ENCODE peak calls at places on chromosomes 11 and 22, in eight cellular contexts. One of them, this sample, is unnamed. For H3K4me1 and H3K27me3, the result is how much of the 10 kb centered on the place peaks cover.

GRCh38 chr11:33670250-33671011 is 30.2 kb downstream of the C11orf91 start:
- DNase-seq in heart right ventricle: no peak
- DNase-seq in fibroblast of lung: peak
- DNase-seq in left ventricle myocardium inferior: no peak
- DNase-seq in transverse colon: no peak
- DNase-seq in naive thymus-derived CD4-positive, alpha-beta T cell: no peak
- DNase-seq in IMR-90: peak
- DNase-seq in mesenchymal stem cell: peak
- DNase-seq in this sample: no peak

GRCh38 chr22:24723111-24723510 is 51.4 kb downstream of the PIWIL3 start:
- DNase-seq in heart right ventricle: no peak
- DNase-seq in fibroblast of lung: no peak
- DNase-seq in left ventricle myocardium inferior: no peak
- DNase-seq in transverse colon: no peak
- DNase-seq in naive thymus-derived CD4-positive, alpha-beta T cell: no peak
- DNase-seq in IMR-90: no peak
- DNase-seq in mesenchymal stem cell: no peak
- DNase-seq in this sample: no peak

GRCh38 chr11:60700689-60701508 is 1.5 kb downstream of the MS4A8 start:
- DNase-seq in heart right ventricle: no peak
- DNase-seq in fibroblast of lung: no peak
- DNase-seq in left ventricle myocardium inferior: no peak
- DNase-seq in transverse colon: peak
- DNase-seq in naive thymus-derived CD4-positive, alpha-beta T cell: no peak
- DNase-seq in IMR-90: no peak
- DNase-seq in mesenchymal stem cell: no peak
- DNase-seq in this sample: no peak

GRCh38 chr11:13776134-13776815 is 107.8 kb downstream of the FAR1 start:
- DNase-seq in heart right ventricle: no peak
- DNase-seq in fibroblast of lung: no peak
- DNase-seq in left ventricle myocardium inferior: no peak
- DNase-seq in transverse colon: no peak
- DNase-seq in naive thymus-derived CD4-positive, alpha-beta T cell: peak
- DNase-seq in IMR-90: no peak
- DNase-seq in mesenchymal stem cell: no peak
- DNase-seq in this sample: peak

GRCh38 chr22:50507421-50507990 is at the start of gene LMF2:
- DNase-seq in heart right ventricle: peak
- DNase-seq in fibroblast of lung: no peak
- DNase-seq in left ventricle myocardium inferior: peak
- DNase-seq in transverse colon: peak
- DNase-seq in naive thymus-derived CD4-positive, alpha-beta T cell: peak
- DNase-seq in IMR-90: no peak
- DNase-seq in mesenchymal stem cell: peak
- DNase-seq in this sample: peak

GRCh38 chr11:15673408-15673811 is 558.7 kb downstream of the INSC start:
- DNase-seq in heart right ventricle: peak
- DNase-seq in fibroblast of lung: peak
- DNase-seq in left ventricle myocardium inferior: no peak
- DNase-seq in transverse colon: no peak
- DNase-seq in naive thymus-derived CD4-positive, alpha-beta T cell: no peak
- DNase-seq in IMR-90: no peak
- DNase-seq in mesenchymal stem cell: peak
- DNase-seq in this sample: no peak

GRCh38 chr11:45658292-45658991 is 7.0 kb downstream of the CHST1 start:
- DNase-seq in heart right ventricle: peak
- DNase-seq in fibroblast of lung: peak
- DNase-seq in left ventricle myocardium inferior: peak
- DNase-seq in transverse colon: peak
- DNase-seq in naive thymus-derived CD4-positive, alpha-beta T cell: no peak
- DNase-seq in IMR-90: peak
- DNase-seq in mesenchymal stem cell: peak
- DNase-seq in this sample: no peak

GRCh38 chr22:46766611-46767010 is 4.2 kb downstream of the TBC1D22A start:
- DNase-seq in heart right ventricle: no peak
- DNase-seq in fibroblast of lung: no peak
- DNase-seq in left ventricle myocardium inferior: no peak
- DNase-seq in transverse colon: no peak
- DNase-seq in naive thymus-derived CD4-positive, alpha-beta T cell: no peak
- DNase-seq in IMR-90: no peak
- DNase-seq in mesenchymal stem cell: no peak
- DNase-seq in this sample: no peak

GRCh38 chr22:43988116-43988817 is 33.0 kb downstream of the SAMM50 start:
- DNase-seq in heart right ventricle: no peak
- DNase-seq in fibroblast of lung: no peak
- DNase-seq in left ventricle myocardium inferior: no peak
- DNase-seq in transverse colon: no peak
- DNase-seq in naive thymus-derived CD4-positive, alpha-beta T cell: no peak
- DNase-seq in IMR-90: no peak
- DNase-seq in mesenchymal stem cell: no peak
- DNase-seq in this sample: no peak

GRCh38 chr22:41642711-41643110 is 21.6 kb downstream of the XRCC6 start:
- DNase-seq in heart right ventricle: no peak
- DNase-seq in fibroblast of lung: peak
- DNase-seq in left ventricle myocardium inferior: no peak
- DNase-seq in transverse colon: no peak
- DNase-seq in naive thymus-derived CD4-positive, alpha-beta T cell: no peak
- DNase-seq in IMR-90: peak
- DNase-seq in mesenchymal stem cell: no peak
- DNase-seq in this sample: no peak

GRCh38 chr22:21713428-21714058 is 22.1 kb downstream of the YPEL1 start:
- DNase-seq in heart right ventricle: no peak
- DNase-seq in fibroblast of lung: no peak
- DNase-seq in left ventricle myocardium inferior: no peak
- DNase-seq in transverse colon: no peak
- DNase-seq in naive thymus-derived CD4-positive, alpha-beta T cell: no peak
- DNase-seq in IMR-90: no peak
- DNase-seq in mesenchymal stem cell: no peak
- DNase-seq in this sample: no peak

GRCh38 chr11:3196161-3197043 is 22.2 kb downstream of the MRGPRG start:
- DNase-seq in heart right ventricle: no peak
- DNase-seq in fibroblast of lung: no peak
- DNase-seq in left ventricle myocardium inferior: no peak
- DNase-seq in transverse colon: peak
- DNase-seq in naive thymus-derived CD4-positive, alpha-beta T cell: no peak
- DNase-seq in IMR-90: no peak
- DNase-seq in mesenchymal stem cell: no peak
- DNase-seq in this sample: no peak

GRCh38 chr11:74057251-74058151 is 48.6 kb upstream of the UCP3 start:
- DNase-seq in heart right ventricle: no peak
- DNase-seq in fibroblast of lung: peak
- DNase-seq in left ventricle myocardium inferior: no peak
- DNase-seq in transverse colon: no peak
- DNase-seq in naive thymus-derived CD4-positive, alpha-beta T cell: no peak
- DNase-seq in IMR-90: peak
- DNase-seq in mesenchymal stem cell: peak
- DNase-seq in this sample: no peak

GRCh38 chr11:47234669-47235075 is 13.9 kb downstream of the ACP2 start:
- DNase-seq in heart right ventricle: peak
- DNase-seq in fibroblast of lung: peak
- DNase-seq in left ventricle myocardium inferior: no peak
- DNase-seq in transverse colon: peak
- DNase-seq in naive thymus-derived CD4-positive, alpha-beta T cell: peak
- DNase-seq in IMR-90: peak
- DNase-seq in mesenchymal stem cell: no peak
- DNase-seq in this sample: peak

GRCh38 chr11:68314203-68314885 is 2.0 kb downstream of the LRP5 start:
- DNase-seq in heart right ventricle: no peak
- DNase-seq in fibroblast of lung: no peak
- DNase-seq in left ventricle myocardium inferior: no peak
- DNase-seq in transverse colon: no peak
- DNase-seq in naive thymus-derived CD4-positive, alpha-beta T cell: no peak
- DNase-seq in IMR-90: no peak
- DNase-seq in mesenchymal stem cell: peak
- DNase-seq in this sample: no peak

GRCh38 chr11:65290448-65291165 is 24.1 kb upstream of the CDC42EP2 start:
- DNase-seq in heart right ventricle: peak
- DNase-seq in fibroblast of lung: peak
- DNase-seq in left ventricle myocardium inferior: peak
- DNase-seq in transverse colon: peak
- DNase-seq in naive thymus-derived CD4-positive, alpha-beta T cell: no peak
- DNase-seq in IMR-90: peak
- DNase-seq in mesenchymal stem cell: peak
- DNase-seq in this sample: no peak

GRCh38 chr11:106794058-106794457 is 224.2 kb downstream of the GUCY1A2 start:
- DNase-seq in heart right ventricle: no peak
- DNase-seq in fibroblast of lung: peak
- DNase-seq in left ventricle myocardium inferior: no peak
- DNase-seq in transverse colon: no peak
- DNase-seq in naive thymus-derived CD4-positive, alpha-beta T cell: no peak
- DNase-seq in IMR-90: no peak
- DNase-seq in mesenchymal stem cell: peak
- DNase-seq in this sample: no peak

GRCh38 chr22:23403152-23403719 is 176.9 kb downstream of the IGLL1 start:
- DNase-seq in heart right ventricle: no peak
- DNase-seq in fibroblast of lung: no peak
- DNase-seq in left ventricle myocardium inferior: no peak
- DNase-seq in transverse colon: no peak
- DNase-seq in naive thymus-derived CD4-positive, alpha-beta T cell: no peak
- DNase-seq in IMR-90: no peak
- DNase-seq in mesenchymal stem cell: no peak
- DNase-seq in this sample: no peak

GRCh38 chr11:62573006-62573591 is 592 bp downstream of the EEF1G start:
- DNase-seq in heart right ventricle: no peak
- DNase-seq in fibroblast of lung: no peak
- DNase-seq in left ventricle myocardium inferior: no peak
- DNase-seq in transverse colon: no peak
- DNase-seq in naive thymus-derived CD4-positive, alpha-beta T cell: peak
- DNase-seq in IMR-90: no peak
- DNase-seq in mesenchymal stem cell: peak
- DNase-seq in this sample: peak

GRCh38 chr22:35921777-35922176 is 106.8 kb downstream of the RBFOX2 start:
- DNase-seq in heart right ventricle: peak
- DNase-seq in fibroblast of lung: peak
- DNase-seq in left ventricle myocardium inferior: no peak
- DNase-seq in transverse colon: peak
- DNase-seq in naive thymus-derived CD4-positive, alpha-beta T cell: peak
- DNase-seq in IMR-90: peak
- DNase-seq in mesenchymal stem cell: peak
- DNase-seq in this sample: peak

GRCh38 chr22:40557972-40558371 is 78.5 kb downstream of the MRTFA start:
- DNase-seq in heart right ventricle: no peak
- DNase-seq in fibroblast of lung: no peak
- DNase-seq in left ventricle myocardium inferior: no peak
- DNase-seq in transverse colon: no peak
- DNase-seq in naive thymus-derived CD4-positive, alpha-beta T cell: no peak
- DNase-seq in IMR-90: no peak
- DNase-seq in mesenchymal stem cell: no peak
- DNase-seq in this sample: no peak

GRCh38 chr22:42844756-42845155 is 12.3 kb downstream of the ARFGAP3 start:
- DNase-seq in heart right ventricle: no peak
- DNase-seq in fibroblast of lung: no peak
- DNase-seq in left ventricle myocardium inferior: no peak
- DNase-seq in transverse colon: no peak
- DNase-seq in naive thymus-derived CD4-positive, alpha-beta T cell: no peak
- DNase-seq in IMR-90: peak
- DNase-seq in mesenchymal stem cell: peak
- DNase-seq in this sample: no peak

GRCh38 chr11:76270387-76270786 is 64.1 kb upstream of the WNT11 start:
- DNase-seq in heart right ventricle: no peak
- DNase-seq in fibroblast of lung: no peak
- DNase-seq in left ventricle myocardium inferior: no peak
- DNase-seq in transverse colon: no peak
- DNase-seq in naive thymus-derived CD4-positive, alpha-beta T cell: no peak
- DNase-seq in IMR-90: no peak
- DNase-seq in mesenchymal stem cell: peak
- DNase-seq in this sample: no peak

GRCh38 chr22:37275134-37275533 is 7.2 kb upstream of the CYTH4 start:
- DNase-seq in heart right ventricle: no peak
- DNase-seq in fibroblast of lung: no peak
- DNase-seq in left ventricle myocardium inferior: no peak
- DNase-seq in transverse colon: no peak
- DNase-seq in naive thymus-derived CD4-positive, alpha-beta T cell: no peak
- DNase-seq in IMR-90: no peak
- DNase-seq in mesenchymal stem cell: no peak
- DNase-seq in this sample: no peak
- H3K4me1 ChIP-seq in heart right ventricle: under half
- H3K4me1 ChIP-seq in fibroblast of lung: under half
- H3K4me1 ChIP-seq in left ventricle myocardium inferior: under half
- H3K4me1 ChIP-seq in transverse colon: under half
- H3K4me1 ChIP-seq in naive thymus-derived CD4-positive, alpha-beta T cell: under half
- H3K4me1 ChIP-seq in IMR-90: under half
- H3K4me1 ChIP-seq in mesenchymal stem cell: under half
- H3K4me1 ChIP-seq in this sample: under half

GRCh38 chr11:104134760-104135159 is 29.2 kb downstream of the PDGFD start:
- DNase-seq in heart right ventricle: no peak
- DNase-seq in fibroblast of lung: peak
- DNase-seq in left ventricle myocardium inferior: no peak
- DNase-seq in transverse colon: no peak
- DNase-seq in naive thymus-derived CD4-positive, alpha-beta T cell: no peak
- DNase-seq in IMR-90: peak
- DNase-seq in mesenchymal stem cell: peak
- DNase-seq in this sample: no peak

GRCh38 chr11:104142701-104143100 is 21.2 kb downstream of the PDGFD start:
- DNase-seq in heart right ventricle: no peak
- DNase-seq in fibroblast of lung: no peak
- DNase-seq in left ventricle myocardium inferior: no peak
- DNase-seq in transverse colon: no peak
- DNase-seq in naive thymus-derived CD4-positive, alpha-beta T cell: no peak
- DNase-seq in IMR-90: no peak
- DNase-seq in mesenchymal stem cell: no peak
- DNase-seq in this sample: no peak

GRCh38 chr11:104136861-104137260 is 27.1 kb downstream of the PDGFD start:
- DNase-seq in heart right ventricle: no peak
- DNase-seq in fibroblast of lung: no peak
- DNase-seq in left ventricle myocardium inferior: no peak
- DNase-seq in transverse colon: no peak
- DNase-seq in naive thymus-derived CD4-positive, alpha-beta T cell: no peak
- DNase-seq in IMR-90: no peak
- DNase-seq in mesenchymal stem cell: no peak
- DNase-seq in this sample: no peak
- H3K4me3 ChIP-seq in heart right ventricle: no peak
- H3K4me3 ChIP-seq in fibroblast of lung: no peak
- H3K4me3 ChIP-seq in left ventricle myocardium inferior: no peak
- H3K4me3 ChIP-seq in transverse colon: no peak
- H3K4me3 ChIP-seq in naive thymus-derived CD4-positive, alpha-beta T cell: no peak
- H3K4me3 ChIP-seq in IMR-90: no peak
- H3K4me3 ChIP-seq in mesenchymal stem cell: no peak
- H3K4me3 ChIP-seq in this sample: no peak

GRCh38 chr11:390175-390574 is 3.8 kb upstream of the PKP3 start:
- DNase-seq in heart right ventricle: no peak
- DNase-seq in fibroblast of lung: no peak
- DNase-seq in left ventricle myocardium inferior: no peak
- DNase-seq in transverse colon: peak
- DNase-seq in naive thymus-derived CD4-positive, alpha-beta T cell: no peak
- DNase-seq in IMR-90: no peak
- DNase-seq in mesenchymal stem cell: no peak
- DNase-seq in this sample: no peak
- H3K27me3 ChIP-seq in heart right ventricle: under half
- H3K27me3 ChIP-seq in fibroblast of lung: under half
- H3K27me3 ChIP-seq in left ventricle myocardium inferior: under half
- H3K27me3 ChIP-seq in transverse colon: under half
- H3K27me3 ChIP-seq in naive thymus-derived CD4-positive, alpha-beta T cell: under half
- H3K27me3 ChIP-seq in IMR-90: under half
- H3K27me3 ChIP-seq in mesenchymal stem cell: under half
- H3K27me3 ChIP-seq in this sample: under half

DNA sequence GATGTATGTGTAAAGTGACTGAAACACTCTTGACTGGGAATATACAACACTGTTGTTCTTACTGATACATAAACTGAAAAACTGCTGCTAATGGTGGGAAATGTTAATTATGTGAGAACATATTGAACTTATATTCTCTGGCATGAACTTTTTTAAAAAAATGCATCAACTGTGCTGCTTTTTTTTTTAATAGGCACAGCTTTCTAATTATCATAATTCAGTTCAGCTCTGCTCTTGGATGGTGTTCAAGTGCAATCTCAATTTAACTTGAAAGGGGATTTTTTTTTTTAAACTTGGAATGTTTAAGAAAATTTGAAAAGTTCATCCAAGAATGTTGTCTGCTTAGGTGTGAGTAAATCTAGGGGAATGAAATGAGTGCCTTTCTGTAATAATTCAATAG is 5.2 kb downstream of the TEAD1 start:
- DNase-seq in heart right ventricle: no peak
- DNase-seq in fibroblast of lung: no peak
- DNase-seq in left ventricle myocardium inferior: no peak
- DNase-seq in transverse colon: no peak
- DNase-seq in naive thymus-derived CD4-positive, alpha-beta T cell: no peak
- DNase-seq in IMR-90: no peak
- DNase-seq in mesenchymal stem cell: no peak
- DNase-seq in this sample: no peak
- H3K4me1 ChIP-seq in heart right ventricle: half or more
- H3K4me1 ChIP-seq in fibroblast of lung: under half
- H3K4me1 ChIP-seq in left ventricle myocardium inferior: half or more
- H3K4me1 ChIP-seq in transverse colon: under half
- H3K4me1 ChIP-seq in naive thymus-derived CD4-positive, alpha-beta T cell: under half
- H3K4me1 ChIP-seq in IMR-90: under half
- H3K4me1 ChIP-seq in mesenchymal stem cell: under half
- H3K4me1 ChIP-seq in this sample: under half

This sample was measured in CD4-positive, alpha-beta memory T cell.